ENCODE peak calls at places on chromosome 22, in eight cellular contexts. L is psoas muscle, Z is uterus, P is cardiac fibroblast, C is testis, X is left lung, B is HCT116, O is fibroblast of mammary gland. D is an unnamed sample.

GRCh38 chr22:19793656-19794310 is 33.2 kb downstream of the TBX1 start:
- DNase-seq in L (no peak), Z (no peak), P (no peak), C (no peak), X (no peak), B (no peak), O (no peak), D (no peak)

GRCh38 chr22:30637701-30638114 is 2.1 kb downstream of the SLC35E4 start:
- DNase-seq in L (no peak), Z (no peak), P (no peak), C (no peak), X (no peak), B (no peak), O (peak; percentile 10), D (no peak)

GRCh38 chr22:47808886-47809620 is 1046.6 kb downstream of the TBC1D22A start:
- DNase-seq in L (no peak), Z (no peak), P (no peak), C (no peak), X (no peak), B (no peak), O (no peak), D (peak; percentile 17)

GRCh38 chr22:17369553-17370035 is 334 bp downstream of the CECR2 start:
- DNase-seq in L (peak; percentile 78), Z (peak; percentile 19), P (peak; percentile 53), C (peak; percentile 27), X (peak; percentile 43), B (no peak), O (no peak), D (peak; percentile 84)

GRCh38 chr22:25406510-25407210 is 157.8 kb upstream of the GRK3 start:
- DNase-seq in L (no peak), Z (no peak), P (no peak), C (no peak), X (peak; percentile 71), B (no peak), O (no peak), D (no peak)

GRCh38 chr22:48718818-48719500 is 1108.7 kb downstream of the BRD1 start:
- DNase-seq in L (no peak), Z (no peak), P (no peak), C (no peak), X (no peak), B (no peak), O (no peak), D (peak; percentile 35)

GRCh38 chr22:48740731-48741405 is 1086.8 kb downstream of the BRD1 start:
- DNase-seq in L (no peak), Z (no peak), P (no peak), C (no peak), X (peak; percentile 20), B (no peak), O (no peak), D (peak; percentile 32)

GRCh38 chr22:44046485-44047141 is 22.5 kb downstream of the PARVB start:
- DNase-seq in L (no peak), Z (no peak), P (no peak), C (peak; percentile 58), X (no peak), B (no peak), O (no peak), D (peak; percentile 74)

GRCh38 chr22:23215294-23216204 is 35.2 kb downstream of the BCR start:
- DNase-seq in L (no peak), Z (no peak), P (peak; percentile 38), C (peak; percentile 41), X (no peak), B (no peak), O (peak; percentile 23), D (no peak)

GRCh38 chr22:44098021-44098739 is 74.1 kb downstream of the PARVB start:
- DNase-seq in L (peak; percentile 47), Z (no peak), P (no peak), C (no peak), X (no peak), B (no peak), O (no peak), D (no peak)

GRCh38 chr22:19120829-19121630 is 1.2 kb downstream of the DGCR2 start:
- DNase-seq in L (no peak), Z (no peak), P (peak; percentile 21), C (peak; percentile 40), X (peak; percentile 64), B (peak; percentile 27), O (peak; percentile 40), D (peak; percentile 81)

GRCh38 chr22:45597460-45598192 is 74.0 kb upstream of the ATXN10 start:
- DNase-seq in L (peak; percentile 30), Z (no peak), P (no peak), C (no peak), X (no peak), B (no peak), O (no peak), D (no peak)

GRCh38 chr22:21032037-21032842 is at the start of gene SLC7A4:
- DNase-seq in L (no peak), Z (no peak), P (no peak), C (peak; percentile 49), X (no peak), B (no peak), O (no peak), D (peak; percentile 73)

GRCh38 chr22:39613549-39613921 is 43.0 kb downstream of the CACNA1I start:
- DNase-seq in L (no peak), Z (no peak), P (no peak), C (no peak), X (no peak), B (no peak), O (no peak), D (no peak)

GRCh38 chr22:39653787-39654077 is 83.2 kb downstream of the CACNA1I start:
- DNase-seq in L (no peak), Z (no peak), P (no peak), C (no peak), X (no peak), B (no peak), O (no peak), D (no peak)

GRCh38 chr22:38257170-38257569 is 15.6 kb downstream of the TMEM184B start:
- DNase-seq in L (no peak), Z (no peak), P (peak; percentile 78), C (no peak), X (no peak), B (no peak), O (peak; percentile 87), D (no peak)

GRCh38 chr22:38164578-38164953 is 17.1 kb downstream of the PLA2G6 start:
- DNase-seq in L (no peak), Z (no peak), P (no peak), C (no peak), X (no peak), B (no peak), O (no peak), D (no peak)

GRCh38 chr22:26888887-26889286 is 231.5 kb downstream of the MIAT start:
- DNase-seq in L (no peak), Z (no peak), P (no peak), C (no peak), X (no peak), B (no peak), O (peak; percentile 6), D (no peak)

GRCh38 chr22:26891431-26891830 is 234.0 kb downstream of the MIAT start:
- DNase-seq in L (no peak), Z (no peak), P (no peak), C (no peak), X (no peak), B (no peak), O (no peak), D (no peak)

GRCh38 chr22:26889794-26890193 is 232.4 kb downstream of the MIAT start:
- DNase-seq in L (no peak), Z (no peak), P (no peak), C (no peak), X (no peak), B (no peak), O (no peak), D (no peak)

GRCh38 chr22:26892401-26893033 is 235.1 kb downstream of the MIAT start:
- DNase-seq in L (no peak), Z (no peak), P (no peak), C (no peak), X (peak; percentile 55), B (no peak), O (peak; percentile 8), D (peak; percentile 44)

DNA sequence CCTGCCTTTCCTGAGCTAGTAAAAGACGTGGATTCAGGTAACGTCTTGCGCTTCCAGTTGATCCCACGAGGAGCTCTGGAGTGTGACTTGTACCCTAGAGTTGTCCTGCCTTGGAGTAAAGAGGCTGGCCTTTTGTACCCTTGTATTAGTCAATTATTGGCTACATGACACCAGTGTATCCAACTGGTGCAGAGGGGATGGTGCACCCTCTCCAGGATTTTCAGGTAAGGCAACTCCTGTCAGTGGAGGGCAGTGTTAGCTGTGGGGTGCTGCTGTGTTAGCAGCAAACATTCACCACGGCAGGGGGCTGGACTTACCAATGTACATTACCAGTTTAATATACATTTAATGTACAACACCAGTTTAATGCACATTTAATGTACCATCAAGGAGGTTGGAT is 233.5 kb downstream of the MIAT start:
- DNase-seq in L (no peak), Z (no peak), P (no peak), C (no peak), X (no peak), B (peak; percentile 0), O (no peak), D (peak; percentile 69)
- TF ChIP-seq CTCF in L (no peak), Z (no peak), P (no peak), C (no peak), X (no peak), B (peak; percentile 33), O (no peak), D (peak; percentile 59)

GRCh38 chr22:50475652-50476002 is 792 bp upstream of the SBF1 start:
- DNase-seq in L (no peak), Z (no peak), P (no peak), C (no peak), X (no peak), B (no peak), O (no peak), D (no peak)
- H3K4me3 ChIP-seq in L (peak overlapping the region; percentile 88), Z (peak overlapping the region; percentile 43), P (peak overlapping the region; percentile 60), C (no peak overlapping the region), X (peak overlapping the region; percentile 89), B (peak overlapping the region; percentile 45), O (peak overlapping the region; percentile 50), D (no peak overlapping the region)

GRCh38 chr22:42114721-42115120 is 15.9 kb downstream of the CYP2D6 start:
- DNase-seq in L (no peak), Z (no peak), P (peak; percentile 26), C (no peak), X (no peak), B (peak; percentile 26), O (peak; percentile 36), D (peak; percentile 90)
- TF ChIP-seq CTCF in L (peak; percentile 28), Z (no peak), P (peak; percentile 55), C (no peak), X (no peak), B (peak; percentile 50), O (peak; percentile 56), D (peak; percentile 67)

DNA sequence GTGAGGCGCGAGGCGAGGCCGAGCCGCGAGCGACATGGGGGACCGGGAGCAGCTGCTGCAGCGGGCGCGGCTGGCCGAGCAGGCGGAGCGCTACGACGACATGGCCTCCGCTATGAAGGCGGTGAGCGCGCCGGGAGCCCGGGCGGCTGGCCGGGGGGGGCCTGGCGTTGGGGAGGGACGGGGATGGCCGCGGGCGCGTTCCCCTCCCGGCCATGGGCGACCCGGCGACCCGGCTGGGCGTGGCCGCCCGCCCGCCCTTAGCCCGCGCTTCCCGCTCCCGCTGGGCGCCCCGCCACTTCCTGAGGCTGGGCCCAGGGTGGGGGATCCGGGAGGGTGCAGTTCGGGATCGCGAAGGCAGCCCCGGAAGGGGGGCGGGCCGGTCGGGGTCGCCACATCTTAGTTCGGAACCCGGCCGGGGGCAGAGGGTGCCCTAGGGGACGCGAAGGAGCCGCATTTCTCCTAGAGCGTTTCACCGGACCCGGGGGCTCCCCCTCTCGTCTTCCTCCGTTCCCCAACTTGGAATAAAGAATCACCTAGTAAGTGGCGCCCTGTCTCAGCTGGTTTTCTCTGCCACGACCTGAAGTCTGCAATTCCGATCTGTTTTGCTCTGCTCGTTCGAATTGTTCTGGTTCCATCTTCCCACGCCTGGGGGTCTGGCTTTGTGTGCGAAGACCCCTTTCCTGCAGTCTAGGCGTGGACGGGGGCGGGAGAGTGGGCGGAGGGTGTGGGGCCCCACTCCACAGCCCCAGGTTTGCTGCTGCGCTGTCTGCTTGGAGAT is 554 bp downstream of the YWHAH start:
- DNase-seq in L (peak; percentile 80), Z (no peak), P (no peak), C (peak; percentile 43), X (peak; percentile 52), B (no peak), O (no peak), D (peak; percentile 76)
- H3K4me3 ChIP-seq in L (peak overlapping the region; percentile 98), Z (peak overlapping the region; percentile 83), P (peak overlapping the region; percentile 63), C (peak overlapping the region; percentile 91), X (peak overlapping the region; percentile 94), B (peak overlapping the region; percentile 78), O (peak overlapping the region; percentile 94), D (peak overlapping the region; percentile 98)

D was measured in endodermal cell.